ENCODE peak calls at places on chromosomes 12 and 14, in six cellular contexts. B, Z, L, H, S and G are unnamed samples.

GRCh38 chr14:94098359-94098758 is 12.2 kb upstream of the IFI27 start:
- DNase-seq in L (no peak), B (no peak), S (no peak), H (no peak), Z (no peak), G (no peak)

GRCh38 chr14:90453401-90453951 is 56.6 kb downstream of the CALM1 start:
- DNase-seq in H (no peak), L (peak; percentile 58), Z (no peak), S (no peak), B (peak; percentile 57), G (no peak)

GRCh38 chr12:65122661-65123060 is 1.6 kb upstream of the WIF1 start:
- DNase-seq in B (no peak), H (no peak), Z (no peak), L (no peak), S (peak; percentile 31), G (no peak)

GRCh38 chr14:87108726-87109125 is 884.3 kb downstream of the GALC start:
- DNase-seq in Z (no peak), B (no peak), L (no peak), S (no peak), H (no peak), G (no peak)

GRCh38 chr12:17342381-17342961 is 736.5 kb upstream of the LMO3 start:
- DNase-seq in Z (no peak), B (no peak), L (no peak), H (no peak), S (peak; percentile 65), G (no peak)

GRCh38 chr12:82996168-82996812 is 309.6 kb downstream of the TMTC2 start:
- DNase-seq in S (peak; percentile 59), L (no peak), Z (no peak), B (no peak), H (no peak), G (no peak)

GRCh38 chr12:88876867-88877266 is 296.6 kb upstream of the KITLG start:
- DNase-seq in B (no peak), Z (no peak), H (no peak), S (peak; percentile 70), L (no peak), G (no peak)

GRCh38 chr12:26691234-26691970 is 141.6 kb downstream of the ITPR2 start:
- DNase-seq in B (no peak), H (no peak), L (no peak), S (peak; percentile 100), Z (no peak), G (peak; percentile 78)

GRCh38 chr14:89330236-89331002 is 86.6 kb downstream of the FOXN3 start:
- DNase-seq in S (no peak), H (no peak), B (no peak), Z (no peak), L (no peak), G (no peak)

DNA sequence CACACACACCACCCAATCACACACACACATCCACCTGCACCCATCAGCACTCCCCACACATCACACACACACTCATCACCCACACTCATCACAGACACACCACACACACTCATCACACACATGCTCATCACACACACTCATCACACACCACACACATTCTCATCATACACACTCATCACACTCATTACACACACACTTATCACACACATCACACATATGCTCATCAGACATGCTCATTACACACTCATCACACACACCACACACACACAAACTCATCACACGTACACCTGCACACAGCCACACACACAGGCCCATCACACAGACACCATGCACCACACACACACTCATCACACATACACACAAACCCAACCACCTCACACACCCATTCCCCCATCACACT is 107.5 kb upstream of the C14orf180 start:
- DNase-seq in S (no peak), Z (no peak), H (no peak), L (no peak), B (no peak), G (no peak)
- H3K27ac ChIP-seq in S (no peak overlapping the region), Z (no peak overlapping the region), H (no peak overlapping the region), L (no peak overlapping the region), B (no peak overlapping the region), G (no peak overlapping the region)

GRCh38 chr12:116880213-116880816 is 926 bp downstream of the HRK start:
- DNase-seq in L (no peak), Z (no peak), S (no peak), B (no peak), H (no peak), G (no peak)

GRCh38 chr12:116880817-116881324 is 370 bp downstream of the HRK start:
- DNase-seq in B (no peak), S (peak; percentile 72), Z (peak; percentile 38), H (peak; percentile 51), L (no peak), G (no peak)

GRCh38 chr12:116882742-116883141 is 1.5 kb upstream of the HRK start:
- DNase-seq in B (no peak), S (peak; percentile 70), Z (no peak), L (no peak), H (no peak), G (no peak)

GRCh38 chr12:116881867-116882507 is 746 bp upstream of the HRK start:
- DNase-seq in B (no peak), H (no peak), S (no peak), L (no peak), Z (no peak), G (no peak)

GRCh38 chr12:116881325-116881866 is at the start of gene HRK:
- DNase-seq in S (no peak), B (no peak), H (no peak), Z (no peak), L (no peak), G (no peak)
- H3K27ac ChIP-seq in S (no peak within 1 kb of the TSS), B (no peak within 1 kb of the TSS), H (no peak within 1 kb of the TSS), Z (no peak within 1 kb of the TSS), L (no peak within 1 kb of the TSS), G (no peak within 1 kb of the TSS)

DNA sequence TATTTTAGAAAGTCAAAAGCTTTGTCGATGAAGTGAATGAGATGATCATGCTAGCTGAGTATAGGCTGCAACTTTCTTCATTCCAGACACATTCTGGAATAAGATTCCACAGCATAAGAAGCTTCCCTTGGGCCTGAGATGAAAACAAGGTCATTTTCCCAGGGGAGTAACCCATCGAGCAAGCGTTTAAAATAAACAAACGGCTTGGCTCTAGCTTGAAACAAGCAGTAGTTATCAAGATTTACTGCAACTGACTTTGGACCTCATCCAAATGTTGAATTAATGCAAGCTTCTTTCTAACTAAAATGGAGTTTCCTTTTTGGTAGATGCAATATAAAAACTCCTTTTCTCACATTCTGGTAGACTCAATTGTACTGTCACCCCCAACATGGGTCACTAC is 23.0 kb downstream of the KCNJ8 start:
- DNase-seq in L (no peak), S (no peak), Z (peak; percentile 30), H (no peak), B (no peak), G (no peak)
- H3K27ac ChIP-seq in L (no peak overlapping the region), S (no peak overlapping the region), Z (no peak overlapping the region), H (no peak overlapping the region), B (no peak overlapping the region), G (no peak overlapping the region)

GRCh38 chr12:53536962-53537361 is 29.7 kb upstream of the NPFF start:
- DNase-seq in B (no peak), L (no peak), S (no peak), Z (no peak), H (no peak), G (no peak)

GRCh38 chr12:53543539-53543938 is 36.3 kb upstream of the NPFF start:
- DNase-seq in L (peak; percentile 58), Z (peak; percentile 54), B (peak; percentile 25), H (peak; percentile 52), S (peak; percentile 69), G (no peak)

GRCh38 chr12:53533476-53533875 is 26.2 kb upstream of the NPFF start:
- DNase-seq in Z (no peak), S (no peak), H (no peak), L (no peak), B (no peak), G (no peak)

GRCh38 chr12:53539526-53539925 is 32.2 kb upstream of the NPFF start:
- DNase-seq in S (no peak), B (no peak), Z (no peak), H (no peak), L (no peak), G (no peak)

GRCh38 chr12:53538209-53538689 is 31.0 kb upstream of the NPFF start:
- DNase-seq in H (no peak), B (no peak), L (peak; percentile 60), S (peak; percentile 72), Z (peak; percentile 70), G (no peak)
- H3K27ac ChIP-seq in H (no peak overlapping the region), B (peak overlapping the region; percentile 92), L (peak overlapping the region; percentile 39), S (peak overlapping the region; percentile 47), Z (peak overlapping the region; percentile 64), G (peak overlapping the region; percentile 63)

GRCh38 chr14:68932219-68932618 is 46.9 kb downstream of the ACTN1 start:
- DNase-seq in S (no peak), L (no peak), Z (no peak), H (no peak), B (no peak), G (no peak)

GRCh38 chr14:68929623-68930307 is 49.3 kb downstream of the ACTN1 start:
- DNase-seq in L (no peak), Z (no peak), H (no peak), S (no peak), B (no peak), G (no peak)

GRCh38 chr14:68931063-68931462 is 48.0 kb downstream of the ACTN1 start:
- DNase-seq in Z (no peak), L (no peak), B (no peak), S (no peak), H (no peak), G (no peak)

GRCh38 chr14:68932686-68933085 is 46.4 kb downstream of the ACTN1 start:
- DNase-seq in B (no peak), H (no peak), L (no peak), Z (no peak), S (no peak), G (no peak)

DNA sequence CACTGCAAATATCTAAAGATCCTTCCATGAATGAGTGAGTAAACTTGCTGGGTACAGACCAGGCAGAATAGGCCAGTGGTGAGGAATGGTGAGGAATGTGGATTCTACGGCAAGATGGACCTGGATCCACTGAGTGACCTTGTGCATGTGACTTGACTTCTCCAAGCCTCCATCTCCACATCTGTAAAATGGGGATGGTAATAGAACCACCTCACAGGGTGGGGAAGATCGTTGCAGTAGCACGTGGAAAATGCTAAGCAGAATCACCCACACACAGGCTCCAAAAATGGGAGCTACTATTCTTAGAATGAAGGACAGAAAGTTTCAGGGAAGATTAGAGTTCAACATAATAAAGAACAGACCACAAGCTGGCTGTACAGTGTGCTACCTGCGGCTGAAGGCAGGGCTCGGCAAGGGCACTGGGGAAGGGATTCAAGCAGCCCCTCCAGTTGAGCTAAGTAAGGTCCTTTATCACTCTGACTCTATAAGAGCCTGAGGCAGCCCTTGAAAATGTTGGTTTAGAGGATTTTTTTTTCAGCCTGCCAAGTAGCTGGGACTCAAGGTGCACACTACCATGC is 47.5 kb downstream of the ACTN1 start:
- DNase-seq in L (no peak), H (no peak), B (no peak), S (no peak), Z (no peak), G (no peak)
- H3K27ac ChIP-seq in L (no peak overlapping the region), H (no peak overlapping the region), B (peak overlapping the region; percentile 24), S (no peak overlapping the region), Z (no peak overlapping the region), G (peak overlapping the region; percentile 99)

DNA sequence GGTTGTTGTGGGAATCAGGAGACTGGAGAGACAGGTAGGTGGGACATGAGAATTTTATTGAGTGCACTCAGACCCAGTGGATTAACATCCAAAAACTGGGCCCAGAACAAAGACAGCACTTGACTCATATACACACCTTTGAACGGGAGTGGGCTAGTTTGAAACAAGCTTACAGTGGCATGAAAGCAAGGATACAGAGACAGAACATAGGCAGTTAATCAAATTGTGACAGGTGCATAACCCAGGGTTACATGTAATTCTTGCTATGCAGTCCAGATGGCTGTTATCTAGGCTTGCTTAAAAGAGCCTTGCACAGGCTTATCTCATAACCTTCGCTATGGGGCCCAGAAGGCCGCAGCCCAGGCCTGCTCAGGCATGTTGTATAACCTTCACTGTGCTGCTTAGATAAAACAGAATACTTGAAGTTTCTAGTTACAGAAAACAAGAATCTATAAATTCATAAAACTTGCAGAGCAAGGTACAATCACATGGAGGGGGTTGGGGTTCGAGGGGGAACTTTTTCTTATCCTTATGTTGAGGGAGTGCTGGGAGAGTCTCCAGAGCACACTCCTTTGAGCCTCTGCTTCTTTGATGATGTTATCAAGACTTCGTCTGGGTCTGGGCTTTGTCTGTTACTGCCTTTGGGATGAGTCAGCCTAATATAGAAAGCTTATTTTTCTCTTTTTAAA is 81.7 kb downstream of the TNFAIP2 start:
- DNase-seq in L (no peak), B (no peak), Z (no peak), S (no peak), H (no peak), G (peak; percentile 8)
- H3K27ac ChIP-seq in L (no peak overlapping the region), B (no peak overlapping the region), Z (no peak overlapping the region), S (no peak overlapping the region), H (no peak overlapping the region), G (no peak overlapping the region)